ENCODE peak calls at places on chromosomes 16 and 17, in nine cellular contexts. One of them, this sample, is unnamed.

GRCh38 chr16:81238296-81239011 is at the start of gene BCO1:
- DNase-seq in IMR-90: peak; percentile 66
- DNase-seq in mesenchymal stem cell: peak; percentile 82
- DNase-seq in cardiac muscle cell: no peak
- DNase-seq in pancreas: no peak
- DNase-seq in CD8-positive, alpha-beta memory T cell: no peak
- DNase-seq in tibial nerve: peak; percentile 14
- DNase-seq in brain microvascular endothelial cell: peak; percentile 37
- DNase-seq in endodermal cell: peak; percentile 76
- DNase-seq in this sample: peak; percentile 70

GRCh38 chr16:578870-579405 is 9.2 kb downstream of the PIGQ start:
- DNase-seq in IMR-90: peak; percentile 65
- DNase-seq in mesenchymal stem cell: peak; percentile 82
- DNase-seq in cardiac muscle cell: peak; percentile 86
- DNase-seq in pancreas: peak; percentile 89
- DNase-seq in CD8-positive, alpha-beta memory T cell: peak; percentile 74
- DNase-seq in tibial nerve: peak; percentile 43
- DNase-seq in brain microvascular endothelial cell: peak; percentile 27
- DNase-seq in endodermal cell: peak; percentile 92
- DNase-seq in this sample: peak; percentile 35

GRCh38 chr16:87207965-87208364 is 109.2 kb downstream of the C16orf95 start:
- DNase-seq in IMR-90: no peak
- DNase-seq in mesenchymal stem cell: no peak
- DNase-seq in cardiac muscle cell: no peak
- DNase-seq in pancreas: no peak
- DNase-seq in CD8-positive, alpha-beta memory T cell: no peak
- DNase-seq in tibial nerve: no peak
- DNase-seq in brain microvascular endothelial cell: no peak
- DNase-seq in endodermal cell: no peak
- DNase-seq in this sample: no peak

GRCh38 chr17:17220529-17220928 is 14.4 kb upstream of the PLD6 start:
- DNase-seq in IMR-90: no peak
- DNase-seq in mesenchymal stem cell: no peak
- DNase-seq in cardiac muscle cell: no peak
- DNase-seq in pancreas: no peak
- DNase-seq in CD8-positive, alpha-beta memory T cell: no peak
- DNase-seq in tibial nerve: no peak
- DNase-seq in brain microvascular endothelial cell: no peak
- DNase-seq in endodermal cell: no peak
- DNase-seq in this sample: no peak

GRCh38 chr17:81961087-81961514 is at the start of gene NOTUM:
- DNase-seq in IMR-90: peak; percentile 12
- DNase-seq in mesenchymal stem cell: peak; percentile 50
- DNase-seq in cardiac muscle cell: peak; percentile 52
- DNase-seq in pancreas: no peak
- DNase-seq in CD8-positive, alpha-beta memory T cell: no peak
- DNase-seq in tibial nerve: no peak
- DNase-seq in brain microvascular endothelial cell: no peak
- DNase-seq in endodermal cell: peak; percentile 88
- DNase-seq in this sample: no peak

GRCh38 chr17:2259769-2260536 is 43.6 kb downstream of the SMG6 start:
- DNase-seq in IMR-90: peak; percentile 81
- DNase-seq in mesenchymal stem cell: peak; percentile 51
- DNase-seq in cardiac muscle cell: no peak
- DNase-seq in pancreas: no peak
- DNase-seq in CD8-positive, alpha-beta memory T cell: peak; percentile 79
- DNase-seq in tibial nerve: no peak
- DNase-seq in brain microvascular endothelial cell: no peak
- DNase-seq in endodermal cell: no peak
- DNase-seq in this sample: no peak

GRCh38 chr17:27333410-27333980 is 39.6 kb downstream of the WSB1 start:
- DNase-seq in IMR-90: no peak
- DNase-seq in mesenchymal stem cell: no peak
- DNase-seq in cardiac muscle cell: no peak
- DNase-seq in pancreas: no peak
- DNase-seq in CD8-positive, alpha-beta memory T cell: no peak
- DNase-seq in tibial nerve: no peak
- DNase-seq in brain microvascular endothelial cell: no peak
- DNase-seq in endodermal cell: no peak
- DNase-seq in this sample: no peak

GRCh38 chr17:80929449-80929848 is 62.2 kb upstream of the CHMP6 start:
- DNase-seq in IMR-90: no peak
- DNase-seq in mesenchymal stem cell: no peak
- DNase-seq in cardiac muscle cell: no peak
- DNase-seq in pancreas: peak; percentile 26
- DNase-seq in CD8-positive, alpha-beta memory T cell: no peak
- DNase-seq in tibial nerve: no peak
- DNase-seq in brain microvascular endothelial cell: no peak
- DNase-seq in endodermal cell: no peak
- DNase-seq in this sample: no peak

GRCh38 chr16:79282806-79283205 is 317.7 kb downstream of the MAF start:
- DNase-seq in IMR-90: no peak
- DNase-seq in mesenchymal stem cell: no peak
- DNase-seq in cardiac muscle cell: no peak
- DNase-seq in pancreas: no peak
- DNase-seq in CD8-positive, alpha-beta memory T cell: no peak
- DNase-seq in tibial nerve: no peak
- DNase-seq in brain microvascular endothelial cell: no peak
- DNase-seq in endodermal cell: no peak
- DNase-seq in this sample: no peak

GRCh38 chr17:31495049-31495885 is 103.8 kb downstream of the RAB11FIP4 start:
- DNase-seq in IMR-90: no peak
- DNase-seq in mesenchymal stem cell: no peak
- DNase-seq in cardiac muscle cell: no peak
- DNase-seq in pancreas: no peak
- DNase-seq in CD8-positive, alpha-beta memory T cell: no peak
- DNase-seq in tibial nerve: no peak
- DNase-seq in brain microvascular endothelial cell: no peak
- DNase-seq in endodermal cell: no peak
- DNase-seq in this sample: peak; percentile 62

GRCh38 chr17:56973520-56973919 is 4.4 kb upstream of the SCPEP1 start:
- DNase-seq in IMR-90: peak; percentile 59
- DNase-seq in mesenchymal stem cell: no peak
- DNase-seq in cardiac muscle cell: no peak
- DNase-seq in pancreas: no peak
- DNase-seq in CD8-positive, alpha-beta memory T cell: no peak
- DNase-seq in tibial nerve: no peak
- DNase-seq in brain microvascular endothelial cell: no peak
- DNase-seq in endodermal cell: peak; percentile 31
- DNase-seq in this sample: peak; percentile 89

GRCh38 chr17:64780096-64781012 is 118.2 kb upstream of the SMURF2 start:
- DNase-seq in IMR-90: no peak
- DNase-seq in mesenchymal stem cell: peak; percentile 62
- DNase-seq in cardiac muscle cell: peak; percentile 56
- DNase-seq in pancreas: peak; percentile 83
- DNase-seq in CD8-positive, alpha-beta memory T cell: peak; percentile 83
- DNase-seq in tibial nerve: no peak
- DNase-seq in brain microvascular endothelial cell: no peak
- DNase-seq in endodermal cell: peak; percentile 98
- DNase-seq in this sample: peak; percentile 63

GRCh38 chr17:43479948-43480347 is 3.8 kb upstream of the DHX8 start:
- DNase-seq in IMR-90: no peak
- DNase-seq in mesenchymal stem cell: no peak
- DNase-seq in cardiac muscle cell: peak; percentile 39
- DNase-seq in pancreas: no peak
- DNase-seq in CD8-positive, alpha-beta memory T cell: no peak
- DNase-seq in tibial nerve: no peak
- DNase-seq in brain microvascular endothelial cell: no peak
- DNase-seq in endodermal cell: no peak
- DNase-seq in this sample: no peak

GRCh38 chr16:7339700-7340099 is 7.1 kb downstream of the RBFOX1 start:
- DNase-seq in IMR-90: no peak
- DNase-seq in mesenchymal stem cell: no peak
- DNase-seq in cardiac muscle cell: no peak
- DNase-seq in pancreas: no peak
- DNase-seq in CD8-positive, alpha-beta memory T cell: no peak
- DNase-seq in tibial nerve: no peak
- DNase-seq in brain microvascular endothelial cell: no peak
- DNase-seq in endodermal cell: no peak
- DNase-seq in this sample: no peak

GRCh38 chr16:84599528-84600202 is 18.2 kb downstream of the COTL1 start:
- DNase-seq in IMR-90: peak; percentile 85
- DNase-seq in mesenchymal stem cell: peak; percentile 92
- DNase-seq in cardiac muscle cell: peak; percentile 60
- DNase-seq in pancreas: no peak
- DNase-seq in CD8-positive, alpha-beta memory T cell: peak; percentile 79
- DNase-seq in tibial nerve: peak; percentile 56
- DNase-seq in brain microvascular endothelial cell: peak; percentile 73
- DNase-seq in endodermal cell: peak; percentile 94
- DNase-seq in this sample: peak; percentile 18

GRCh38 chr16:86628614-86629013 is 50.3 kb downstream of the FOXL1 start:
- DNase-seq in IMR-90: peak; percentile 69
- DNase-seq in mesenchymal stem cell: peak; percentile 24
- DNase-seq in cardiac muscle cell: no peak
- DNase-seq in pancreas: no peak
- DNase-seq in CD8-positive, alpha-beta memory T cell: no peak
- DNase-seq in tibial nerve: no peak
- DNase-seq in brain microvascular endothelial cell: peak; percentile 21
- DNase-seq in endodermal cell: no peak
- DNase-seq in this sample: no peak

GRCh38 chr16:84319146-84319760 is 24.6 kb downstream of the WFDC1 start:
- DNase-seq in IMR-90: no peak
- DNase-seq in mesenchymal stem cell: no peak
- DNase-seq in cardiac muscle cell: no peak
- DNase-seq in pancreas: no peak
- DNase-seq in CD8-positive, alpha-beta memory T cell: no peak
- DNase-seq in tibial nerve: no peak
- DNase-seq in brain microvascular endothelial cell: no peak
- DNase-seq in endodermal cell: no peak
- DNase-seq in this sample: no peak

DNA sequence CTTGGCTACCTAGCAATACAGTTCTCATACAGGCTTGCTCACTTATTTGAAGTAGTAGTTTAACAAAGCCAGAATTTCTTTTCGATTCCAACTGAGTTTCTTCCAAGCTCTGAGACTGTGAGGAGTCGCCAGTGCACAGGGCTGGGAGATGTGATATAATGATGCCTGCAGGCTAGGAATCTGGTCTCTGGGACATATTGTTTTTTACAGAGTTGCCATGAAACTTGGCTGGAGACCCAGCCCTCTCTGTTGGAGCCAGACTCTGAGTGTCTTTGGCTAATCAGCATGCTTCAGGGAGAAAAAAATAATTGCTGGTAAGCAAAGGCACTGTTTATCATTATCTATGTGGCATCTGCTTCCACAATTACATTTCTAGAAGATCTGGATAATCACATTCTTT is 698.8 kb upstream of the GOT2 start:
- DNase-seq in IMR-90: no peak
- DNase-seq in mesenchymal stem cell: no peak
- DNase-seq in cardiac muscle cell: no peak
- DNase-seq in pancreas: no peak
- DNase-seq in CD8-positive, alpha-beta memory T cell: no peak
- DNase-seq in tibial nerve: no peak
- DNase-seq in brain microvascular endothelial cell: no peak
- DNase-seq in endodermal cell: no peak
- DNase-seq in this sample: no peak
- H3K4me3 ChIP-seq in IMR-90: no peak overlapping the region
- H3K4me3 ChIP-seq in mesenchymal stem cell: no peak overlapping the region
- H3K4me3 ChIP-seq in cardiac muscle cell: no peak overlapping the region
- H3K4me3 ChIP-seq in pancreas: no peak overlapping the region
- H3K4me3 ChIP-seq in CD8-positive, alpha-beta memory T cell: no peak overlapping the region
- H3K4me3 ChIP-seq in tibial nerve: no peak overlapping the region
- H3K4me3 ChIP-seq in brain microvascular endothelial cell: no peak overlapping the region
- H3K4me3 ChIP-seq in endodermal cell: no peak overlapping the region
- H3K4me3 ChIP-seq in this sample: no peak overlapping the region

GRCh38 chr17:49727353-49727752 is 19.6 kb upstream of the SLC35B1 start:
- DNase-seq in IMR-90: no peak
- DNase-seq in mesenchymal stem cell: no peak
- DNase-seq in cardiac muscle cell: no peak
- DNase-seq in pancreas: no peak
- DNase-seq in CD8-positive, alpha-beta memory T cell: no peak
- DNase-seq in tibial nerve: no peak
- DNase-seq in brain microvascular endothelial cell: no peak
- DNase-seq in endodermal cell: no peak
- DNase-seq in this sample: no peak
- H3K4me3 ChIP-seq in IMR-90: no peak overlapping the region
- H3K4me3 ChIP-seq in mesenchymal stem cell: no peak overlapping the region
- H3K4me3 ChIP-seq in cardiac muscle cell: no peak overlapping the region
- H3K4me3 ChIP-seq in pancreas: no peak overlapping the region
- H3K4me3 ChIP-seq in CD8-positive, alpha-beta memory T cell: no peak overlapping the region
- H3K4me3 ChIP-seq in tibial nerve: no peak overlapping the region
- H3K4me3 ChIP-seq in brain microvascular endothelial cell: no peak overlapping the region
- H3K4me3 ChIP-seq in endodermal cell: no peak overlapping the region
- H3K4me3 ChIP-seq in this sample: no peak overlapping the region

GRCh38 chr17:21510686-21511367 is 134.7 kb downstream of the KCNJ12 start:
- DNase-seq in IMR-90: no peak
- DNase-seq in mesenchymal stem cell: peak; percentile 2
- DNase-seq in cardiac muscle cell: no peak
- DNase-seq in pancreas: no peak
- DNase-seq in CD8-positive, alpha-beta memory T cell: no peak
- DNase-seq in tibial nerve: no peak
- DNase-seq in brain microvascular endothelial cell: no peak
- DNase-seq in endodermal cell: peak; percentile 49
- DNase-seq in this sample: no peak

GRCh38 chr17:21511368-21512195 is 135.4 kb downstream of the KCNJ12 start:
- DNase-seq in IMR-90: peak; percentile 75
- DNase-seq in mesenchymal stem cell: peak; percentile 77
- DNase-seq in cardiac muscle cell: peak; percentile 93
- DNase-seq in pancreas: peak; percentile 91
- DNase-seq in CD8-positive, alpha-beta memory T cell: peak; percentile 73
- DNase-seq in tibial nerve: peak; percentile 67
- DNase-seq in brain microvascular endothelial cell: peak; percentile 69
- DNase-seq in endodermal cell: peak; percentile 98
- DNase-seq in this sample: peak; percentile 50

GRCh38 chr17:21512307-21513011 is 136.3 kb downstream of the KCNJ12 start:
- DNase-seq in IMR-90: no peak
- DNase-seq in mesenchymal stem cell: no peak
- DNase-seq in cardiac muscle cell: no peak
- DNase-seq in pancreas: no peak
- DNase-seq in CD8-positive, alpha-beta memory T cell: no peak
- DNase-seq in tibial nerve: no peak
- DNase-seq in brain microvascular endothelial cell: no peak
- DNase-seq in endodermal cell: no peak
- DNase-seq in this sample: no peak

GRCh38 chr17:21513012-21513570 is 136.9 kb downstream of the KCNJ12 start:
- DNase-seq in IMR-90: peak; percentile 64
- DNase-seq in mesenchymal stem cell: peak; percentile 70
- DNase-seq in cardiac muscle cell: peak; percentile 90
- DNase-seq in pancreas: peak; percentile 85
- DNase-seq in CD8-positive, alpha-beta memory T cell: peak; percentile 83
- DNase-seq in tibial nerve: peak; percentile 70
- DNase-seq in brain microvascular endothelial cell: peak; percentile 50
- DNase-seq in endodermal cell: peak; percentile 94
- DNase-seq in this sample: peak; percentile 22
- H3K4me3 ChIP-seq in IMR-90: peak overlapping the region; percentile 15
- H3K4me3 ChIP-seq in mesenchymal stem cell: peak overlapping the region; percentile 58
- H3K4me3 ChIP-seq in cardiac muscle cell: no peak overlapping the region
- H3K4me3 ChIP-seq in pancreas: no peak overlapping the region
- H3K4me3 ChIP-seq in CD8-positive, alpha-beta memory T cell: no peak overlapping the region
- H3K4me3 ChIP-seq in tibial nerve: no peak overlapping the region
- H3K4me3 ChIP-seq in brain microvascular endothelial cell: peak overlapping the region; percentile 12
- H3K4me3 ChIP-seq in endodermal cell: no peak overlapping the region
- H3K4me3 ChIP-seq in this sample: peak overlapping the region; percentile 10

DNA sequence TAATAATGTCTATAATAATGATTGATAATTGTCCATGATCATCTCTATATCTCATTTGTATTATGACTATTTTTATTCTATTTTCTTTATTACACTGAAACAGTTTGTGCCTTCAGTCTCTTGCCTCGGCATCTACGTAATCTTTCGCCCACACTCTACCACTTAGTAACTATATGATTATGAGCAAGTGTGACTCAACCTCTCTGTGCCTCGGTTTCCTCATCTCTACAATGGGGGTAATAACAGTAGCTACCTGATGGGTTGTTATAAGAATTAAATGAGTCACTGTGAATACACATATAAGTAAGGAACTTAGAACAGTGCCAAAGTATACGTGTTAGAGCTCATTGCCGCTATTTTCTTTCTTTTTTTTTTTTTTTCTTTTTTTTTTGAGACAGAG is 3.7 kb upstream of the SLC16A11 start:
- DNase-seq in IMR-90: no peak
- DNase-seq in mesenchymal stem cell: no peak
- DNase-seq in cardiac muscle cell: no peak
- DNase-seq in pancreas: no peak
- DNase-seq in CD8-positive, alpha-beta memory T cell: no peak
- DNase-seq in tibial nerve: no peak
- DNase-seq in brain microvascular endothelial cell: no peak
- DNase-seq in endodermal cell: no peak
- DNase-seq in this sample: no peak
- H3K4me3 ChIP-seq in IMR-90: no peak overlapping the region
- H3K4me3 ChIP-seq in mesenchymal stem cell: no peak overlapping the region
- H3K4me3 ChIP-seq in cardiac muscle cell: no peak overlapping the region
- H3K4me3 ChIP-seq in pancreas: no peak overlapping the region
- H3K4me3 ChIP-seq in CD8-positive, alpha-beta memory T cell: no peak overlapping the region
- H3K4me3 ChIP-seq in tibial nerve: no peak overlapping the region
- H3K4me3 ChIP-seq in brain microvascular endothelial cell: no peak overlapping the region
- H3K4me3 ChIP-seq in endodermal cell: no peak overlapping the region
- H3K4me3 ChIP-seq in this sample: no peak overlapping the region